ENCODE peak calls at places on chromosomes 3 and 15, in nine cellular contexts. A, K, N, S, M, L, B, W and T are unnamed samples.
A peak's percentile ranks its signal among the peaks of the same experiment; 100 is the strongest.

GRCh38 chr3:129386984-129387383 is 41.5 kb downstream of the EFCAB12 start:
- DNase-seq in A (no peak), K (no peak), N (no peak), S (no peak), M (no peak), L (no peak), B (no peak), W (no peak), T (peak; percentile 11)

GRCh38 chr3:135238866-135239434 is 443.9 kb downstream of the EPHB1 start:
- DNase-seq in A (no peak), K (no peak), N (no peak), S (no peak), M (no peak), L (no peak), B (no peak), W (no peak), T (no peak)

GRCh38 chr3:160016972-160017371 is 28.3 kb downstream of the IL12A start:
- DNase-seq in A (no peak), K (no peak), N (no peak), S (no peak), M (no peak), L (no peak), B (peak; percentile 79), W (no peak), T (no peak)

GRCh38 chr3:56366641-56366984 is 101.7 kb downstream of the ERC2 start:
- DNase-seq in A (no peak), K (no peak), N (no peak), S (no peak), M (no peak), L (no peak), B (no peak), W (no peak), T (no peak)

GRCh38 chr15:31365655-31366127 is 39.1 kb downstream of the KLF13 start:
- DNase-seq in A (no peak), K (peak; percentile 99), N (no peak), S (peak; percentile 92), M (peak; percentile 99), L (peak; percentile 95), B (peak; percentile 72), W (peak; percentile 96), T (peak; percentile 98)

GRCh38 chr15:33834892-33835730 is 133.2 kb upstream of the CHRM5 start:
- DNase-seq in A (no peak), K (peak; percentile 23), N (no peak), S (no peak), M (no peak), L (no peak), B (no peak), W (no peak), T (no peak)

GRCh38 chr15:23572844-23573243 is 7.4 kb downstream of the MKRN3 start:
- DNase-seq in A (no peak), K (no peak), N (no peak), S (no peak), M (no peak), L (no peak), B (no peak), W (no peak), T (no peak)

GRCh38 chr3:44529927-44530326 is 25.1 kb upstream of the ZKSCAN7 start:
- DNase-seq in A (no peak), K (no peak), N (peak; percentile 10), S (no peak), M (no peak), L (no peak), B (peak; percentile 23), W (no peak), T (no peak)

GRCh38 chr15:51103330-51103729 is 8.6 kb upstream of the TNFAIP8L3 start:
- DNase-seq in A (no peak), K (no peak), N (no peak), S (no peak), M (no peak), L (no peak), B (peak; percentile 89), W (no peak), T (no peak)

GRCh38 chr3:81778678-81779182 is 17.3 kb upstream of the GBE1 start:
- DNase-seq in A (no peak), K (no peak), N (no peak), S (no peak), M (no peak), L (no peak), B (peak; percentile 72), W (no peak), T (no peak)

GRCh38 chr3:53046171-53047170 is 598 bp upstream of the SFMBT1 start:
- DNase-seq in A (peak; percentile 61), K (peak; percentile 58), N (no peak), S (peak; percentile 30), M (peak; percentile 79), L (peak; percentile 75), B (peak; percentile 11), W (peak; percentile 76), T (peak; percentile 93)

GRCh38 chr15:76335129-76335850 is 1.3 kb upstream of the ISL2 start:
- DNase-seq in A (no peak), K (no peak), N (no peak), S (no peak), M (peak; percentile 68), L (no peak), B (no peak), W (no peak), T (peak; percentile 82)

GRCh38 chr3:34956511-34956910 is 682.8 kb upstream of the ARPP21 start:
- DNase-seq in A (no peak), K (no peak), N (no peak), S (no peak), M (no peak), L (no peak), B (no peak), W (no peak), T (no peak)

GRCh38 chr3:113695426-113695817 is 1.0 kb downstream of the USF3 start:
- DNase-seq in A (no peak), K (no peak), N (no peak), S (no peak), M (no peak), L (no peak), B (peak; percentile 56), W (no peak), T (no peak)

GRCh38 chr3:48276856-48277641 is 36.1 kb downstream of the ZNF589 start:
- DNase-seq in A (no peak), K (no peak), N (no peak), S (no peak), M (no peak), L (no peak), B (no peak), W (no peak), T (no peak)

GRCh38 chr3:107969994-107970896 is 120.6 kb downstream of the CD47 start:
- DNase-seq in A (no peak), K (no peak), N (no peak), S (no peak), M (no peak), L (no peak), B (peak; percentile 16), W (no peak), T (no peak)

GRCh38 chr3:20673866-20674265 is 487.9 kb upstream of the SGO1 start:
- DNase-seq in A (no peak), K (no peak), N (no peak), S (no peak), M (no peak), L (no peak), B (no peak), W (no peak), T (no peak)

GRCh38 chr15:31083394-31083790 is 18.1 kb downstream of the TRPM1 start:
- DNase-seq in A (no peak), K (peak; percentile 49), N (no peak), S (no peak), M (no peak), L (no peak), B (no peak), W (peak; percentile 51), T (no peak)

GRCh38 chr3:62670351-62670750 is 204.9 kb downstream of the CADPS start:
- DNase-seq in A (no peak), K (no peak), N (no peak), S (no peak), M (no peak), L (no peak), B (no peak), W (no peak), T (no peak)

GRCh38 chr3:46985588-46985987 is 6.1 kb downstream of the NBEAL2 start:
- DNase-seq in A (no peak), K (no peak), N (no peak), S (no peak), M (no peak), L (peak; percentile 43), B (no peak), W (no peak), T (peak; percentile 78)

DNA sequence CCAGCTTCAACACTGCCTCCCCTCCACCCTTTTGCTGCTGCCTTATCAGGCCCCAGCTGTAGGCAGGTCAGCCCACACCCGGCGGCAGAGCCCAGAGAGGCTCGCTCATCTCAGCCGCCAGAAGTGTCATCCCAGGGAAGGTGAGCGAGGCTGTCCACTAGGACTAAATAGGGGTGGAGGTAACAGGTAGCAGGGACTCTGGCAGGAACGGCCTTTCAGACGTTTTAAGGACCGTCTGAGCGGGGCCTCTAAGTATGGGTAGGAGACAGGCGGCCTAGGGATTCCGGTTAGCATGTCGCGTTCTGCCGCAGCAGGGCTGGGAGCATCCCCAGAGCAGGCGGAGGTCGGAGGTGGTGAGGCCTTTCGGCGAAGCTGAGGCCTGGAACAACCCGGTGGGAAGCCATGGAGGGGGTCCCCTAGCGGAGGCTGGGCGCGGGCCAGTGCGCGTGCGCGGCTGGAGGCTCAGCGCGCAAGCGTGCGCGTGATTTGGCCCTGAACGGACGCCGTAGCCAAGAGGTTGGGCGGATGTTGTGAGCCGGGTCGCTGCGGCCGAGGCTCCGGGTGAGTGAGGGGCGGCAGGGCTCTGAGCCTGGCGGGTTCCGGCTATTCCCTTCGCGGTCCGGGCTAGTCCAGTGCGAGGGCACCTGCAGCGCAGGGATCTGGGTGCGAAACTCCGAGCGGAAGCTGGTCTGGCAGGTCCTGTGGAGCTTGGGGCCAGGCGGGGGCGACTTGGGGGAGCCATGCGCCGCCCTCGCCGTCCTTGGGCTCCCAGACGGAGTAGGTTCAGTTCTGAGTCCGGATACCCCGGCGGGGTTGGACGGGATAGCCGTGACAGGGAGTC is at the start of the genes MST1 and RNF123:
- DNase-seq in A (peak; percentile 70), K (peak; percentile 88), N (peak; percentile 81), S (peak; percentile 61), M (peak; percentile 93), L (peak; percentile 96), B (peak; percentile 89), W (peak; percentile 90), T (peak; percentile 97)
- TF ChIP-seq POLR2A in A (peak; percentile 73), K (peak; percentile 65), N (peak; percentile 76), S (no peak), M (no peak), L (no peak), B (no peak), W (peak; percentile 51), T (no peak)

GRCh38 chr3:141083226-141083625 is 32.1 kb downstream of the SPSB4 start:
- DNase-seq in A (no peak), K (no peak), N (no peak), S (no peak), M (no peak), L (no peak), B (no peak), W (no peak), T (peak; percentile 54)
- H3K4me3 ChIP-seq in A (no peak overlapping the region), K (no peak overlapping the region), N (no peak overlapping the region), S (no peak overlapping the region), M (no peak overlapping the region), L (no peak overlapping the region), B (no peak overlapping the region), W (no peak overlapping the region), T (no peak overlapping the region)

GRCh38 chr3:88034463-88034862 is 24.3 kb downstream of the CGGBP1 start:
- DNase-seq in A (no peak), K (no peak), N (no peak), S (no peak), M (no peak), L (no peak), B (no peak), W (no peak), T (no peak)
- TF ChIP-seq POLR2A in A (no peak), K (no peak), N (no peak), S (no peak), M (no peak), L (no peak), B (no peak), W (no peak), T (no peak)

GRCh38 chr3:197949191-197949766 is 711 bp upstream of the RPL35A start:
- DNase-seq in A (no peak), K (peak; percentile 9), N (no peak), S (no peak), M (no peak), L (no peak), B (no peak), W (no peak), T (no peak)
- H3K4me3 ChIP-seq in A (peak overlapping the region; percentile 86), K (peak overlapping the region; percentile 19), N (peak overlapping the region; percentile 77), S (peak overlapping the region; percentile 65), M (peak overlapping the region; percentile 59), L (peak overlapping the region; percentile 68), B (peak overlapping the region; percentile 88), W (peak overlapping the region; percentile 3), T (peak overlapping the region; percentile 49)